ENCODE peak calls at places on chromosomes 5 and 9, in eight cellular contexts. One of them, this sample, is unnamed.

GRCh38 chr5:89437450-89438435 is 554.8 kb upstream of the MEF2C start:
- DNase-seq in GM23338: no peak
- DNase-seq in OCI-LY7: no peak
- DNase-seq in hepatocyte: no peak
- DNase-seq in neural progenitor cell: no peak
- DNase-seq in PC-3: peak
- DNase-seq in GM23248: peak
- DNase-seq in HCT116: no peak
- DNase-seq in this sample: no peak

GRCh38 chr5:95761771-95762680 is 30.9 kb downstream of the RHOBTB3 start:
- DNase-seq in OCI-LY7: peak
- DNase-seq in HCT116: no peak
- DNase-seq in PC-3: peak
- DNase-seq in hepatocyte: no peak
- DNase-seq in GM23338: no peak
- DNase-seq in GM23248: peak
- DNase-seq in neural progenitor cell: no peak
- DNase-seq in this sample: no peak

GRCh38 chr5:57486206-57486605 is 3.6 kb upstream of the ACTBL2 start:
- DNase-seq in PC-3: no peak
- DNase-seq in OCI-LY7: no peak
- DNase-seq in neural progenitor cell: no peak
- DNase-seq in hepatocyte: no peak
- DNase-seq in GM23248: no peak
- DNase-seq in HCT116: no peak
- DNase-seq in GM23338: no peak
- DNase-seq in this sample: no peak

GRCh38 chr5:141326088-141326854 is 4.0 kb upstream of the PCDHGA1 start:
- DNase-seq in PC-3: peak
- DNase-seq in neural progenitor cell: peak
- DNase-seq in OCI-LY7: peak
- DNase-seq in hepatocyte: peak
- DNase-seq in GM23338: peak
- DNase-seq in GM23248: peak
- DNase-seq in HCT116: no peak
- DNase-seq in this sample: no peak

GRCh38 chr9:113152699-113153098 is 1.9 kb downstream of the SLC31A2 start:
- DNase-seq in GM23338: peak
- DNase-seq in PC-3: peak
- DNase-seq in neural progenitor cell: no peak
- DNase-seq in hepatocyte: no peak
- DNase-seq in HCT116: no peak
- DNase-seq in OCI-LY7: no peak
- DNase-seq in GM23248: peak
- DNase-seq in this sample: no peak

GRCh38 chr9:35731415-35732184 is 395 bp downstream of the TLN1 start:
- DNase-seq in PC-3: no peak
- DNase-seq in neural progenitor cell: no peak
- DNase-seq in hepatocyte: no peak
- DNase-seq in GM23338: peak
- DNase-seq in HCT116: no peak
- DNase-seq in GM23248: no peak
- DNase-seq in OCI-LY7: no peak
- DNase-seq in this sample: no peak

GRCh38 chr9:33466565-33467495 is 6.9 kb downstream of the NOL6 start:
- DNase-seq in GM23338: peak
- DNase-seq in OCI-LY7: peak
- DNase-seq in neural progenitor cell: peak
- DNase-seq in PC-3: peak
- DNase-seq in hepatocyte: peak
- DNase-seq in HCT116: no peak
- DNase-seq in GM23248: peak
- DNase-seq in this sample: peak

GRCh38 chr9:108245331-108245730 is 610.5 kb downstream of the ACTL7B start:
- DNase-seq in GM23338: no peak
- DNase-seq in GM23248: no peak
- DNase-seq in OCI-LY7: no peak
- DNase-seq in HCT116: no peak
- DNase-seq in PC-3: no peak
- DNase-seq in neural progenitor cell: no peak
- DNase-seq in hepatocyte: no peak
- DNase-seq in this sample: no peak

GRCh38 chr9:21576331-21577189 is 94.4 kb upstream of the IFNE start:
- DNase-seq in hepatocyte: peak
- DNase-seq in GM23338: no peak
- DNase-seq in OCI-LY7: no peak
- DNase-seq in GM23248: peak
- DNase-seq in neural progenitor cell: peak
- DNase-seq in HCT116: peak
- DNase-seq in PC-3: peak
- DNase-seq in this sample: no peak

GRCh38 chr9:82410306-82410705 is 421.7 kb downstream of the SPATA31D1 start:
- DNase-seq in GM23248: peak
- DNase-seq in hepatocyte: peak
- DNase-seq in HCT116: no peak
- DNase-seq in OCI-LY7: no peak
- DNase-seq in PC-3: peak
- DNase-seq in neural progenitor cell: no peak
- DNase-seq in GM23338: no peak
- DNase-seq in this sample: peak

GRCh38 chr9:33785914-33786313 is 9.4 kb upstream of the PRSS3 start:
- DNase-seq in OCI-LY7: peak
- DNase-seq in GM23248: peak
- DNase-seq in GM23338: peak
- DNase-seq in neural progenitor cell: peak
- DNase-seq in hepatocyte: no peak
- DNase-seq in PC-3: no peak
- DNase-seq in HCT116: no peak
- DNase-seq in this sample: no peak

GRCh38 chr9:128819716-128820664 is 1.7 kb downstream of the ENDOG start:
- DNase-seq in GM23248: peak
- DNase-seq in GM23338: no peak
- DNase-seq in OCI-LY7: no peak
- DNase-seq in HCT116: no peak
- DNase-seq in neural progenitor cell: peak
- DNase-seq in hepatocyte: peak
- DNase-seq in PC-3: peak
- DNase-seq in this sample: no peak

GRCh38 chr5:107121793-107122519 is 548.8 kb downstream of the EFNA5 start:
- DNase-seq in GM23248: no peak
- DNase-seq in OCI-LY7: no peak
- DNase-seq in HCT116: no peak
- DNase-seq in neural progenitor cell: no peak
- DNase-seq in PC-3: no peak
- DNase-seq in hepatocyte: no peak
- DNase-seq in GM23338: no peak
- DNase-seq in this sample: no peak

GRCh38 chr5:72817076-72817476 is 615 bp downstream of the TNPO1 start:
- DNase-seq in HCT116: peak
- DNase-seq in PC-3: peak
- DNase-seq in OCI-LY7: peak
- DNase-seq in GM23248: peak
- DNase-seq in neural progenitor cell: no peak
- DNase-seq in GM23338: peak
- DNase-seq in hepatocyte: peak
- DNase-seq in this sample: peak

GRCh38 chr9:36765468-36766341 is 193.0 kb downstream of the MELK start:
- DNase-seq in PC-3: no peak
- DNase-seq in OCI-LY7: peak
- DNase-seq in hepatocyte: peak
- DNase-seq in neural progenitor cell: peak
- DNase-seq in GM23338: peak
- DNase-seq in GM23248: peak
- DNase-seq in HCT116: peak
- DNase-seq in this sample: peak

GRCh38 chr5:157336423-157336744 is 70.5 kb downstream of the CYFIP2 start:
- DNase-seq in GM23248: no peak
- DNase-seq in GM23338: no peak
- DNase-seq in PC-3: no peak
- DNase-seq in neural progenitor cell: no peak
- DNase-seq in HCT116: no peak
- DNase-seq in OCI-LY7: no peak
- DNase-seq in hepatocyte: no peak
- DNase-seq in this sample: no peak

GRCh38 chr5:122515709-122516431 is 203.8 kb downstream of the SNCAIP start:
- DNase-seq in neural progenitor cell: peak
- DNase-seq in hepatocyte: peak
- DNase-seq in GM23338: peak
- DNase-seq in OCI-LY7: peak
- DNase-seq in PC-3: peak
- DNase-seq in HCT116: peak
- DNase-seq in GM23248: peak
- DNase-seq in this sample: peak

GRCh38 chr9:6827370-6827949 is 69.7 kb downstream of the KDM4C start:
- DNase-seq in HCT116: peak
- DNase-seq in neural progenitor cell: peak
- DNase-seq in GM23248: peak
- DNase-seq in OCI-LY7: peak
- DNase-seq in GM23338: peak
- DNase-seq in hepatocyte: peak
- DNase-seq in PC-3: peak
- DNase-seq in this sample: peak

GRCh38 chr9:136323420-136323819 is 3.9 kb upstream of the GPSM1 start:
- DNase-seq in GM23338: no peak
- DNase-seq in HCT116: no peak
- DNase-seq in PC-3: no peak
- DNase-seq in GM23248: no peak
- DNase-seq in neural progenitor cell: no peak
- DNase-seq in hepatocyte: no peak
- DNase-seq in OCI-LY7: no peak
- DNase-seq in this sample: no peak

GRCh38 chr5:88674262-88675158 is 208.5 kb downstream of the MEF2C start:
- DNase-seq in HCT116: no peak
- DNase-seq in OCI-LY7: peak
- DNase-seq in hepatocyte: no peak
- DNase-seq in PC-3: no peak
- DNase-seq in GM23338: peak
- DNase-seq in neural progenitor cell: peak
- DNase-seq in GM23248: peak
- DNase-seq in this sample: peak

DNA sequence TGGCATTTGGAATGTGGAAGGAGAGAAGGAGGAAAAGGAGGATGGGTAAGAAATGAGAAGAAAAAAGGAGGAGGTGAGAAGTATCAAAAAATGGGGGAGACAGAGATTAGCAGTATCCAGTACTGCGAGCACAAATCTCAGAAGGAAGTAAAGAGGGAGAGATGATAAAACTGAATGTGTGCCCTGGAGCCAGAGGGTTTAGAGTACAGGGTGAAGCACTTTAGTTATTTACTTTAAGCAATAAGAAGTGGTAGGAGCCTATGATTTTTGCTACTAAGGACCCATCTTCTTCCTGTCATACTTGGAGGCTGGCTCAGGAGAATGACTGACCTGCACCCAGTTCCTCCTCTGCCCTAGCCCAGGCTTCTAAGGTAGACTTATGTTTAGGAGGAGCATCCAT is 94.9 kb downstream of the ADRB2 start:
- DNase-seq in hepatocyte: no peak
- DNase-seq in GM23338: no peak
- DNase-seq in HCT116: no peak
- DNase-seq in PC-3: no peak
- DNase-seq in GM23248: no peak
- DNase-seq in neural progenitor cell: no peak
- DNase-seq in OCI-LY7: no peak
- DNase-seq in this sample: no peak
- TF ChIP-seq EZH2phosphoT487 in hepatocyte: no peak
- TF ChIP-seq EZH2phosphoT487 in GM23338: no peak
- TF ChIP-seq EZH2phosphoT487 in HCT116: no peak
- TF ChIP-seq EZH2phosphoT487 in PC-3: no peak
- TF ChIP-seq EZH2phosphoT487 in GM23248: no peak
- TF ChIP-seq EZH2phosphoT487 in neural progenitor cell: no peak
- TF ChIP-seq EZH2phosphoT487 in OCI-LY7: no peak
- TF ChIP-seq EZH2phosphoT487 in this sample: no peak

DNA sequence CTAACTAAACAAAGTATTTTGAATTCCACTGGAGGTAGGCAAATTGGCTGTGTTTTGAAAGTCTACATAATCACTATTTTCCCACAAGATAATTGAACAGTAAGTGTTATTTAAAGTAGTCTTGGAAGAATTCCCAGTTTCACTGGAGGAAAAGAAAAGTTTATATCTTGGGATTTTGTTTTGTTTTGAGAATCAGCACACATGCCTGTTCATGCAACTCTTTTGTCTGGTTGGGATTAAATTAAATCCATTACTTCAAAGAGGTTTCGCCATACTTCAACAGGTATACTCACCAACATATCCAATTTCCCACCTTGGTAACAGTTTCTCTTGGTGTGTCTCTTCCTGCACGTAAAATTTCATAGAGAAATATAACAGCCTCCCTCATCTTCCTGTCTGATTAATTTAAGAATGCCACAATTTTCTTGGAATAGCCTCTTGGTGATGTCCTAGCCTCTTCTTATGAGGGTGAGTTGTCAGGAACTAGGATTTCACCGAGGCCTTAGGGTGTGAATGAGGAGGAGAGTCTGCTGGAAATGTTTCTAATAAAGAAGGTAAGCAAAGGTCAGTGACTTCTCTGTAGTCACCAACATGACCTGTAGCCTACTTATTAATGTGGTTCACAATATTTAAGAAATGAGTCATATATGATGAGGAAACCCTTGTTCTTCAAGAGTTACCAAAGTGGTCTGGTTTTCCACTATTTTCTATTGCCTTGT is 48.1 kb downstream of the ITGA2 start:
- DNase-seq in HCT116: peak
- DNase-seq in PC-3: peak
- DNase-seq in OCI-LY7: no peak
- DNase-seq in neural progenitor cell: no peak
- DNase-seq in GM23248: peak
- DNase-seq in GM23338: no peak
- DNase-seq in hepatocyte: no peak
- DNase-seq in this sample: no peak
- H3K27ac ChIP-seq in HCT116: peak
- H3K27ac ChIP-seq in PC-3: peak
- H3K27ac ChIP-seq in OCI-LY7: no peak
- H3K27ac ChIP-seq in neural progenitor cell: no peak
- H3K27ac ChIP-seq in GM23248: peak
- H3K27ac ChIP-seq in GM23338: no peak
- H3K27ac ChIP-seq in hepatocyte: no peak
- H3K27ac ChIP-seq in this sample: no peak

GRCh38 chr9:14321517-14322125 is 7.7 kb upstream of the NFIB start:
- DNase-seq in PC-3: no peak
- DNase-seq in OCI-LY7: peak
- DNase-seq in GM23338: peak
- DNase-seq in hepatocyte: no peak
- DNase-seq in neural progenitor cell: peak
- DNase-seq in HCT116: no peak
- DNase-seq in GM23248: peak
- DNase-seq in this sample: no peak
- H3K4me3 ChIP-seq in PC-3: peak
- H3K4me3 ChIP-seq in OCI-LY7: peak
- H3K4me3 ChIP-seq in GM23338: peak
- H3K4me3 ChIP-seq in hepatocyte: peak
- H3K4me3 ChIP-seq in neural progenitor cell: peak
- H3K4me3 ChIP-seq in HCT116: peak
- H3K4me3 ChIP-seq in GM23248: peak
- H3K4me3 ChIP-seq in this sample: peak

DNA sequence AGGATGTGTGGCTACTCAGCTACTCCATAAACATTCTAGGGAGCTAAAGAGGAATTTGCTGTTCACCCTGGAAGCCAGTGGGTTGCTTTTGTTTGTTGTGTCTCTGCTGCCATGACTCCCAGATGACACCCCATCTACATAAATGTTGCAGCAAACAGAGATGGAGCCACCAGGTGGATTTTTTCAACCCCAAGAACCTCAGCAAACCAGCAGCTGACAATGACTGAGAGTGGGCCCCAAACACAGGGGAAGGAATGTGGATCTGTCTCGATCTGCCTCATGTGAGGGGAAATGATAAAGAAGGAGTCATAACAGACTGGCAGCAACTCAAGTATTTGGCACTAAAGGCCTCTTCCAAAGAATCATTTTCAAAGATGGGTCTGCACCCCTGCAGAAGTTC is 132.7 kb upstream of the TNC start:
- DNase-seq in GM23338: peak
- DNase-seq in PC-3: peak
- DNase-seq in HCT116: no peak
- DNase-seq in OCI-LY7: no peak
- DNase-seq in neural progenitor cell: no peak
- DNase-seq in GM23248: peak
- DNase-seq in hepatocyte: peak
- DNase-seq in this sample: no peak
- TF ChIP-seq EZH2phosphoT487 in GM23338: no peak
- TF ChIP-seq EZH2phosphoT487 in PC-3: no peak
- TF ChIP-seq EZH2phosphoT487 in HCT116: no peak
- TF ChIP-seq EZH2phosphoT487 in OCI-LY7: no peak
- TF ChIP-seq EZH2phosphoT487 in neural progenitor cell: no peak
- TF ChIP-seq EZH2phosphoT487 in GM23248: no peak
- TF ChIP-seq EZH2phosphoT487 in hepatocyte: no peak
- TF ChIP-seq EZH2phosphoT487 in this sample: no peak